ENCODE peak calls at places on chromosomes 1 and 21, in four cellular contexts. U is HEK293T, X is GM12878, L is HepG2. K is an unnamed sample.

GRCh38 chr1:78792756-78793155 is 143.1 kb downstream of the IFI44 start:
- DNase-seq in U (no peak), X (no peak), L (no peak), K (no peak)

GRCh38 chr1:100308777-100309176 is 42.8 kb downstream of the RTCA start:
- DNase-seq in U (no peak), X (no peak), L (no peak), K (no peak)

GRCh38 chr1:17485280-17485679 is 45.8 kb upstream of the RCC2 start:
- DNase-seq in U (peak; percentile 46), X (no peak), L (no peak), K (no peak)

GRCh38 chr21:44773291-44773932 is 28.2 kb downstream of the UBE2G2 start:
- DNase-seq in U (no peak), X (no peak), L (no peak), K (no peak)

GRCh38 chr1:230230948-230231738 is 164.1 kb downstream of the GALNT2 start:
- DNase-seq in U (no peak), X (no peak), L (no peak), K (no peak)

GRCh38 chr1:60427701-60428100 is 354.1 kb upstream of the C1orf87 start:
- DNase-seq in U (no peak), X (no peak), L (no peak), K (no peak)

GRCh38 chr1:234611799-234612351 is 1.9 kb upstream of the IRF2BP2 start:
- DNase-seq in U (no peak), X (no peak), L (peak; percentile 96), K (no peak)

GRCh38 chr21:15617968-15618367 is 111.8 kb upstream of the USP25 start:
- DNase-seq in U (no peak), X (no peak), L (no peak), K (no peak)

GRCh38 chr21:14734191-14734590 is 188.1 kb upstream of the SAMSN1 start:
- DNase-seq in U (no peak), X (no peak), L (no peak), K (no peak)

GRCh38 chr1:23194119-23194984 is 22.9 kb downstream of the HTR1D start:
- DNase-seq in U (no peak), X (no peak), L (no peak), K (no peak)

GRCh38 chr1:24783713-24784112 is 38.5 kb downstream of the CLIC4 start:
- DNase-seq in U (no peak), X (no peak), L (peak; percentile 17), K (no peak)

GRCh38 chr1:16644179-16645043 is 22.3 kb downstream of the RNU1-3 start:
- DNase-seq in U (peak; percentile 99), X (peak; percentile 93), L (peak; percentile 96), K (peak; percentile 100)

GRCh38 chr1:72282271-72282656 is at the start of gene NEGR1:
- DNase-seq in U (peak; percentile 51), X (no peak), L (no peak), K (no peak)
- TF ChIP-seq FOXK2 in U (no peak), X (no peak), L (no peak), K (no peak)

GRCh38 chr1:212450331-212450881 is 17.7 kb downstream of the NENF start:
- DNase-seq in U (no peak), X (no peak), L (no peak), K (no peak)
- TF ChIP-seq FOXK2 in U (no peak), X (no peak), L (no peak), K (no peak)

GRCh38 chr1:202046227-202046626 is 35.8 kb downstream of the ELF3 start:
- DNase-seq in U (no peak), X (no peak), L (no peak), K (no peak)

GRCh38 chr1:202047977-202048376 is 37.6 kb downstream of the ELF3 start:
- DNase-seq in U (no peak), X (no peak), L (peak; percentile 47), K (no peak)

GRCh38 chr1:202045699-202046098 is 35.3 kb downstream of the ELF3 start:
- DNase-seq in U (no peak), X (no peak), L (no peak), K (no peak)

GRCh38 chr1:202049129-202049528 is 38.7 kb downstream of the ELF3 start:
- DNase-seq in U (no peak), X (no peak), L (no peak), K (no peak)

GRCh38 chr1:202046748-202047708 is 36.6 kb downstream of the ELF3 start:
- DNase-seq in U (no peak), X (no peak), L (peak; percentile 63), K (peak; percentile 9)
- TF ChIP-seq FOXK2 in U (no peak), X (no peak), L (no peak), K (no peak)

DNA sequence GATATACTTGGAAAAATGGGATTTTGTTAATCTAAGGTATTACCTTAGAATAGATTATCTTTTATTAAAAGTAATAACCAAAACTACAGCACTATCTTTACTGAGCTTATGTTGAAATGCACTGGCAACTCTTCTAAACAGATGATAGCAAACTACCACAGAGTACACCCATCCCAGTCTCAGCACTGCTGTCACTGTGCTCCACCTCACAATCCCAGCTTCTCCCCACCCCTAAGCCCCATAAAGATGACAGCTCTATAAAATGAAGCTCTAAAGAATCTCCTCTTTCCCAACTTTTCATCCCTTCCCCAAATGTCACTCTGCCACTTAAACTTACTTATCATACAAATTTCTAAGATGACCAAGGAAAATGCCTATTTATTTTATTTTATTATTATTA is 6.4 kb downstream of the DSTYK start:
- DNase-seq in U (no peak), X (no peak), L (no peak), K (no peak)
- TF ChIP-seq FOXK2 in U (no peak), X (no peak), L (no peak), K (no peak)

GRCh38 chr21:33244082-33244780 is 14.5 kb downstream of the IFNAR2 start:
- DNase-seq in U (no peak), X (no peak), L (no peak), K (no peak)
- TF ChIP-seq FOXK2 in U (no peak), X (no peak), L (no peak), K (no peak)

K was measured in K562.